ENCODE peak calls at places on chromosomes 12 and 14, in ten cellular contexts. A, S, E, Y, H, Q, U, P, C and K are unnamed samples.

GRCh38 chr12:111767362-111768158 is 827 bp downstream of the ALDH2 start:
- DNase-seq in A (peak), S (no peak), E (no peak), Y (no peak), H (no peak), Q (no peak), U (peak), P (peak), C (no peak), K (no peak)

GRCh38 chr12:47711448-47711847 is 5.6 kb upstream of the RPAP3 start:
- DNase-seq in A (no peak), S (no peak), E (no peak), Y (no peak), H (no peak), Q (no peak), U (no peak), P (no peak), C (no peak), K (no peak)

GRCh38 chr12:105064564-105065222 is 19.6 kb downstream of the ALDH1L2 start:
- DNase-seq in A (no peak), S (no peak), E (no peak), Y (no peak), H (no peak), Q (no peak), U (no peak), P (no peak), C (no peak), K (no peak)

GRCh38 chr12:52992699-52993557 is 13.3 kb upstream of the EIF4B start:
- DNase-seq in A (peak), S (no peak), E (no peak), Y (peak), H (no peak), Q (peak), U (peak), P (no peak), C (no peak), K (no peak)

GRCh38 chr14:24367506-24368214 is at the start of gene NFATC4:
- DNase-seq in A (peak), S (peak), E (peak), Y (peak), H (peak), Q (no peak), U (peak), P (peak), C (no peak), K (peak)

GRCh38 chr12:120677765-120678473 is 9.0 kb upstream of the MLEC start:
- DNase-seq in A (peak), S (no peak), E (peak), Y (peak), H (no peak), Q (peak), U (no peak), P (no peak), C (no peak), K (no peak)

GRCh38 chr14:104931771-104932675 is 7.3 kb downstream of the PLD4 start:
- DNase-seq in A (no peak), S (no peak), E (no peak), Y (no peak), H (peak), Q (no peak), U (no peak), P (no peak), C (no peak), K (no peak)

GRCh38 chr14:104735830-104736642 is 12.0 kb downstream of the ADSS1 start:
- DNase-seq in A (peak), S (no peak), E (no peak), Y (peak), H (peak), Q (peak), U (no peak), P (peak), C (no peak), K (no peak)

GRCh38 chr12:91778091-91778819 is 367.4 kb downstream of the BTG1 start:
- DNase-seq in A (peak), S (no peak), E (peak), Y (peak), H (no peak), Q (no peak), U (peak), P (no peak), C (no peak), K (no peak)

GRCh38 chr12:12294215-12295005 is 27.6 kb upstream of the LRP6 start:
- DNase-seq in A (peak), S (no peak), E (no peak), Y (peak), H (no peak), Q (no peak), U (no peak), P (peak), C (no peak), K (no peak)

GRCh38 chr14:54338696-54339317 is 58.0 kb upstream of the CDKN3 start:
- DNase-seq in A (peak), S (peak), E (no peak), Y (peak), H (no peak), Q (peak), U (peak), P (peak), C (no peak), K (no peak)

GRCh38 chr14:42779024-42779423 is 1172.3 kb downstream of the LRFN5 start:
- DNase-seq in A (peak), S (peak), E (no peak), Y (peak), H (no peak), Q (no peak), U (no peak), P (no peak), C (no peak), K (no peak)

GRCh38 chr12:75641031-75641780 is 129.8 kb upstream of the KRR1 start:
- DNase-seq in A (peak), S (peak), E (peak), Y (peak), H (no peak), Q (peak), U (peak), P (peak), C (no peak), K (peak)

GRCh38 chr14:96803958-96804357 is 6.8 kb downstream of the VRK1 start:
- DNase-seq in A (peak), S (no peak), E (no peak), Y (peak), H (no peak), Q (no peak), U (no peak), P (no peak), C (no peak), K (no peak)

GRCh38 chr14:105855246-105855892 is 329.0 kb downstream of the TMEM121 start:
- DNase-seq in A (no peak), S (no peak), E (peak), Y (no peak), H (no peak), Q (no peak), U (no peak), P (no peak), C (peak), K (no peak)

GRCh38 chr14:52977798-52978197 is 26.9 kb upstream of the FERMT2 start:
- DNase-seq in A (no peak), S (no peak), E (no peak), Y (no peak), H (no peak), Q (no peak), U (no peak), P (no peak), C (no peak), K (no peak)

GRCh38 chr14:64823305-64823985 is 56.3 kb downstream of the SPTB start:
- DNase-seq in A (peak), S (no peak), E (peak), Y (peak), H (peak), Q (peak), U (peak), P (peak), C (peak), K (peak)

GRCh38 chr14:64324461-64325255 is 30.5 kb upstream of the ESR2 start:
- DNase-seq in A (peak), S (no peak), E (no peak), Y (peak), H (no peak), Q (no peak), U (no peak), P (peak), C (no peak), K (no peak)

GRCh38 chr12:38424436-38424835 is 107.9 kb downstream of the ALG10B start:
- DNase-seq in A (no peak), S (no peak), E (no peak), Y (no peak), H (no peak), Q (peak), U (no peak), P (no peak), C (no peak), K (no peak)

GRCh38 chr12:30806989-30807694 is 52.4 kb upstream of the CAPRIN2 start:
- DNase-seq in A (peak), S (no peak), E (peak), Y (peak), H (no peak), Q (peak), U (peak), P (peak), C (peak), K (peak)

GRCh38 chr12:42502671-42503070 is 86.9 kb downstream of the PRICKLE1 start:
- DNase-seq in A (no peak), S (no peak), E (no peak), Y (no peak), H (no peak), Q (no peak), U (no peak), P (peak), C (no peak), K (no peak)

GRCh38 chr12:132605892-132606291 is 4.5 kb downstream of the LRCOL1 start:
- DNase-seq in A (no peak), S (no peak), E (no peak), Y (no peak), H (no peak), Q (no peak), U (no peak), P (no peak), C (no peak), K (no peak)

GRCh38 chr12:82225871-82226270 is 132.3 kb downstream of the CCDC59 start:
- DNase-seq in A (no peak), S (no peak), E (no peak), Y (no peak), H (no peak), Q (no peak), U (no peak), P (no peak), C (no peak), K (no peak)

GRCh38 chr12:54229624-54230212 is 40.9 kb upstream of the SMUG1 start:
- DNase-seq in A (peak), S (peak), E (no peak), Y (peak), H (peak), Q (peak), U (peak), P (peak), C (no peak), K (no peak)

GRCh38 chr12:131041216-131041967 is 87.7 kb downstream of the ADGRD1 start:
- DNase-seq in A (no peak), S (no peak), E (no peak), Y (no peak), H (no peak), Q (no peak), U (no peak), P (no peak), C (no peak), K (no peak)

GRCh38 chr12:124057691-124058090 is 84.7 kb downstream of the ZNF664 start:
- DNase-seq in A (peak), S (no peak), E (no peak), Y (no peak), H (no peak), Q (no peak), U (no peak), P (no peak), C (no peak), K (no peak)

GRCh38 chr12:117707861-117708260 is 260.9 kb downstream of the KSR2 start:
- DNase-seq in A (no peak), S (no peak), E (no peak), Y (no peak), H (no peak), Q (no peak), U (no peak), P (no peak), C (no peak), K (no peak)

GRCh38 chr14:99047436-99048110 is 224.4 kb downstream of the BCL11B start:
- DNase-seq in A (no peak), S (no peak), E (no peak), Y (no peak), H (peak), Q (peak), U (no peak), P (no peak), C (peak), K (no peak)

DNA sequence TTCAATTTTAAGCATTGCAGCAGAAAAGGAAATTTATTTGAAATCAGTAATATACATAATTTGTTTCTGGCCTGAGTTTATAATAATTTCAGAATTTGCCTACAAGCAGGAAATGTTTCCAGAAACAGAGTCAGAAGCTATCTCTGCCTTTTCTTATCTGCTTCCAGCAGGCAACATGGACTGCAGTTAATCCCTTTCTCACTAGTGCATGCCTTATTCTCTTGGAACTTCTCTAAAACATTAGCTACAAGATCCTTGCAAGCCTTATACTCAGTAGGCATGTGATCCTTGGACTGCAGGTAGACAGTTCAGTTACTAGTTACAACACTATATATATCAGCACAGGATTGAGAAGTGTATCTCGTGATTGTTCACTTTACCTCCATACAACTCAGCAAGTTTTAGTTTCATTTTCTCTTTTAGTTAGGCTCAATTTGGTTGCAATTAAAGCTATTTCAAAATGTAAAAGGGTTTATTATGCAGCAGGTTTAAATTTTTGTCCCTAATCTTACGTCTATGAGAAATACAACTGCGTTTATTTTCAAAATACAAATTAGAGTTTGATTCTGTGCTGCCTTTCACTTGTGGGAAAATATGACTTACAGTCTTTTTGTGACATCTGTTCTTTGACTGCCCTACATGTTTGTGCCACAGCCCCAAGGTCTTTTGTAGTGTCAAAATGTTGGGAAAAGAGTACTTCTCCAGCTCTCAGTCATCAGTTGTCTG is 709.1 kb upstream of the FOXG1 start:
- DNase-seq in A (peak), S (no peak), E (no peak), Y (peak), H (no peak), Q (no peak), U (no peak), P (peak), C (no peak), K (peak)
- H3K4me3 ChIP-seq in A (peak), S (no peak), E (no peak), Y (peak), H (peak), Q (no peak), U (no peak), P (peak), C (no peak), K (peak)

GRCh38 chr12:26884765-26885576 is 52.0 kb upstream of the ITPR2 start:
- DNase-seq in A (peak), S (peak), E (peak), Y (peak), H (peak), Q (peak), U (peak), P (peak), C (peak), K (peak)
- H3K4me3 ChIP-seq in A (peak), S (no peak), E (no peak), Y (no peak), H (no peak), Q (no peak), U (no peak), P (no peak), C (peak), K (peak)

GRCh38 chr12:22435583-22435982 is 101.1 kb upstream of the ST8SIA1 start:
- DNase-seq in A (no peak), S (no peak), E (no peak), Y (no peak), H (no peak), Q (no peak), U (no peak), P (no peak), C (no peak), K (no peak)

GRCh38 chr12:22431693-22432251 is 97.3 kb upstream of the ST8SIA1 start:
- DNase-seq in A (no peak), S (no peak), E (no peak), Y (no peak), H (no peak), Q (no peak), U (no peak), P (no peak), C (no peak), K (no peak)

DNA sequence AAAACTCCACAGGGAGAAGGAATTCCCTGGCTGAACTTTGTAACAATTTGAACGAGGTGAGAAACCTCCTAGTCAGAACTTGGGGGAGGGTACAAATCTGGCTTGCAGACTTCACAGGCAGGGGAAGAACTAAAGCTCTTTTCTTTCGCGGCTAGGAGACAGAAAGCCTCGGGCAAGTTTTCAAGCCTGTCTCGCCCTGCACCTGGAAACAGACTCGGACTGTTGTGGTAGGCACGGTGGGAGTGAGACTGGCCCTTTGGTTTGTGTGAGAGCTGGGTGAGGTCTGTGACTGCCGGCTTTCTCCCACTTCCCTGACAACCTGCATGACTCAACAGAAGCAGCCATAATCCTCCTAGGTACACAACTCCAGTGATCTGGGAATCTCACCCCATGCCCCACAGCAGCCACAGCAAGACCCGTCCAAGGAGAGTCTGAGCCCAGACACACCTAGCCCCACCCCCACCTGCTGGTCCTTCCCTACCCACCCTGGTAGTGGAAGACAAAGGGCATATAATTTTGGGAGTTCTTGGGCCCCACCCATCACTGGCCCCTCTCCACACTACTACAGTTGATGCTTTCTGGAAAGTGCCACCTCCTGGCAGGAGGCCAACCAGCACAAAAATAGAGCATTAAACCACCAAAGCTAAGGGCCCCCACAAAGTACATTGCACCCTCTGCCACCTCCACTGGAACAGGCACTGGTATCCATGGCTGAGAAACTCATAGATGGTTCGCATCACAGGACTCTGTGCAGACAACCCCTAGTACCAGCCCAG is 102.7 kb upstream of the ST8SIA1 start:
- DNase-seq in A (peak), S (no peak), E (no peak), Y (no peak), H (no peak), Q (peak), U (no peak), P (no peak), C (no peak), K (no peak)
- H3K4me3 ChIP-seq in A (peak), S (no peak), E (no peak), Y (no peak), H (no peak), Q (peak), U (no peak), P (no peak), C (no peak), K (no peak)

GRCh38 chr14:77657244-77657643 is 40.8 kb upstream of the SPTLC2 start:
- DNase-seq in A (no peak), S (no peak), E (peak), Y (no peak), H (no peak), Q (no peak), U (no peak), P (no peak), C (no peak), K (no peak)

GRCh38 chr14:77659822-77660221 is 43.4 kb upstream of the SPTLC2 start:
- DNase-seq in A (no peak), S (no peak), E (no peak), Y (no peak), H (no peak), Q (no peak), U (no peak), P (no peak), C (no peak), K (no peak)

GRCh38 chr14:77663289-77663688 is 44.5 kb downstream of the ALKBH1 start:
- DNase-seq in A (peak), S (no peak), E (no peak), Y (peak), H (no peak), Q (peak), U (no peak), P (no peak), C (no peak), K (no peak)

GRCh38 chr14:77660754-77661153 is 44.3 kb upstream of the SPTLC2 start:
- DNase-seq in A (no peak), S (no peak), E (no peak), Y (no peak), H (peak), Q (no peak), U (no peak), P (peak), C (no peak), K (no peak)
- H3K4me3 ChIP-seq in A (no peak), S (no peak), E (no peak), Y (no peak), H (no peak), Q (no peak), U (no peak), P (no peak), C (no peak), K (no peak)

GRCh38 chr14:100671906-100672305 is 54.8 kb upstream of the DLK1 start:
- DNase-seq in A (no peak), S (no peak), E (no peak), Y (no peak), H (no peak), Q (no peak), U (no peak), P (no peak), C (no peak), K (no peak)
- H3K4me3 ChIP-seq in A (no peak), S (no peak), E (no peak), Y (no peak), H (no peak), Q (no peak), U (no peak), P (no peak), C (no peak), K (no peak)

GRCh38 chr14:100374270-100374669 is 51.1 kb downstream of the SLC25A47 start:
- DNase-seq in A (no peak), S (no peak), E (no peak), Y (no peak), H (no peak), Q (no peak), U (no peak), P (no peak), C (no peak), K (no peak)

GRCh38 chr14:100372357-100373048 is 49.4 kb downstream of the SLC25A47 start:
- DNase-seq in A (no peak), S (no peak), E (no peak), Y (no peak), H (no peak), Q (no peak), U (no peak), P (no peak), C (no peak), K (no peak)

GRCh38 chr14:100369019-100369418 is 45.9 kb downstream of the SLC25A47 start:
- DNase-seq in A (no peak), S (no peak), E (no peak), Y (no peak), H (no peak), Q (no peak), U (no peak), P (no peak), C (no peak), K (no peak)

GRCh38 chr14:100370003-100370402 is 46.9 kb downstream of the SLC25A47 start:
- DNase-seq in A (no peak), S (no peak), E (no peak), Y (no peak), H (no peak), Q (no peak), U (no peak), P (no peak), C (no peak), K (no peak)

GRCh38 chr14:100371773-100372172 is 48.6 kb downstream of the SLC25A47 start:
- DNase-seq in A (no peak), S (no peak), E (no peak), Y (no peak), H (no peak), Q (no peak), U (no peak), P (no peak), C (no peak), K (no peak)
- H3K4me3 ChIP-seq in A (no peak), S (peak), E (no peak), Y (no peak), H (no peak), Q (no peak), U (no peak), P (no peak), C (no peak), K (no peak)

DNA sequence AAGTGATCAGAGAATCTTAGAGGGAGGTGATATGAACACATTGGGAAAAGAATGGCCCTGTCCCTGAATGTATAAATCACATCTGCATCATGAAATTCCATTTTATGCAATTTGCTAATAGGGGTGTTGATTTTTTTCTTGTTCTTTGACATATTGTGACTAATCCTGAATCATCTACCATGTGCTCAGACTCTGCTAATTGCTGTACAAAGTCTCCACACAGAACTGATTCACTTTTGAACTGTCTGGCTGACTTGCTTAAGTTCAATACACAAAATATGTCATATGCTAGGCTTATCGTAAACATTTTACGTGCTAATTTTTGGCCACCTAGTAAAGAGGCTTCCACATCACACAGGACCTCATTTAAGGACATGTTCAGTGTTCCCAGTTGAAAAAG is 2.6 kb downstream of the TMEM132D start:
- DNase-seq in A (peak), S (no peak), E (no peak), Y (no peak), H (no peak), Q (peak), U (no peak), P (peak), C (no peak), K (no peak)
- H3K4me3 ChIP-seq in A (no peak), S (no peak), E (no peak), Y (no peak), H (no peak), Q (no peak), U (no peak), P (no peak), C (no peak), K (no peak)